ENCODE peak calls at places on chromosomes 3 and 15, in seven cellular contexts. C is activated naive CD4-positive, alpha-beta T cell; G is T-helper 17 cell; M is mesenchymal stem cell; E is Right ventricle myocardium superior; H is Panc1; V is NCI-H2029. S is an unnamed sample.

GRCh38 chr15:30649952-30650929 is 24.3 kb downstream of the ARHGAP11B start:
- DNase-seq in M (peak; percentile 81), E (no peak), V (no peak), H (no peak), C (no peak), G (no peak), S (peak; percentile 11)

GRCh38 chr3:159762981-159763465 is 225.6 kb upstream of the IL12A start:
- DNase-seq in C (no peak), G (no peak), H (no peak), E (peak; percentile 79), M (peak; percentile 96), V (peak; percentile 6), S (peak; percentile 49)

GRCh38 chr3:157113832-157114505 is 46.0 kb downstream of the CCNL1 start:
- DNase-seq in V (peak; percentile 54), G (no peak), H (no peak), E (no peak), C (no peak), M (no peak), S (no peak)

GRCh38 chr3:98971183-98971681 is 69.7 kb upstream of the DCBLD2 start:
- DNase-seq in M (peak; percentile 79), V (no peak), C (no peak), G (no peak), E (no peak), H (no peak), S (no peak)

GRCh38 chr15:92914103-92914499 is 14.0 kb downstream of the CHD2 start:
- DNase-seq in G (no peak), V (no peak), H (no peak), E (no peak), M (no peak), C (no peak), S (no peak)

GRCh38 chr3:169780738-169781137 is 7.5 kb downstream of the MYNN start:
- DNase-seq in M (no peak), E (no peak), V (no peak), C (no peak), H (no peak), G (no peak), S (no peak)

GRCh38 chr15:94231728-94232086 is 346 bp downstream of the MCTP2 start:
- DNase-seq in V (no peak), H (no peak), G (no peak), M (peak; percentile 70), E (no peak), C (no peak), S (no peak)

GRCh38 chr3:109685084-109686079 is 348.0 kb upstream of the DPPA4 start:
- DNase-seq in C (no peak), V (no peak), M (peak; percentile 94), H (peak; percentile 46), G (no peak), E (peak; percentile 69), S (no peak)

GRCh38 chr3:185766645-185767323 is 58.1 kb downstream of the IGF2BP2 start:
- DNase-seq in C (no peak), M (no peak), G (no peak), V (no peak), E (no peak), H (no peak), S (no peak)

GRCh38 chr3:56423537-56424209 is 44.6 kb downstream of the ERC2 start:
- DNase-seq in E (no peak), H (no peak), C (no peak), G (no peak), M (no peak), V (no peak), S (no peak)

GRCh38 chr3:58471025-58471887 is 20.6 kb upstream of the KCTD6 start:
- DNase-seq in M (peak; percentile 75), H (peak; percentile 60), G (no peak), E (no peak), C (no peak), V (peak; percentile 81), S (no peak)

S was measured in globus pallidus.